ENCODE peak calls at places on chromosomes 3 and 15, in six cellular contexts. M is SJCRH30; R is suprapubic skin; G is ovary; J is effector memory CD4-positive, alpha-beta T cell; L is HepG2. D is an unnamed sample. For H3K4me1, the result is how much of the 10 kb centered on the place peaks cover.

GRCh38 chr3:190369701-190370295 is 18.2 kb upstream of the CLDN16 start:
- DNase-seq in J (no peak), M (no peak), G (no peak), R (no peak), L (no peak), D (no peak)

GRCh38 chr3:179811321-179812095 is 158.7 kb downstream of the USP13 start:
- DNase-seq in L (peak), J (no peak), R (no peak), M (peak), G (peak), D (no peak)

GRCh38 chr3:19270471-19270870 is 122.2 kb downstream of the KCNH8 start:
- DNase-seq in L (no peak), M (no peak), R (no peak), G (no peak), J (no peak), D (no peak)

GRCh38 chr15:92429378-92430066 is 35.8 kb downstream of the ST8SIA2 start:
- DNase-seq in M (peak), R (no peak), L (no peak), J (no peak), G (no peak), D (no peak)

GRCh38 chr3:155393316-155393715 is 99.8 kb upstream of the STRIT1 start:
- DNase-seq in L (no peak), R (no peak), G (no peak), J (no peak), M (no peak), D (no peak)

GRCh38 chr3:169082634-169083033 is 580.9 kb downstream of the MECOM start:
- DNase-seq in J (no peak), M (no peak), G (no peak), L (no peak), R (no peak), D (no peak)

GRCh38 chr3:38335263-38335662 is 11.3 kb upstream of the XYLB start:
- DNase-seq in M (no peak), L (no peak), J (no peak), G (no peak), R (no peak), D (no peak)

GRCh38 chr15:41337047-41337446 is 4.4 kb downstream of the NUSAP1 start:
- DNase-seq in L (no peak), M (no peak), G (no peak), J (no peak), R (no peak), D (no peak)

GRCh38 chr3:155281892-155282291 is 11.6 kb downstream of the STRIT1 start:
- DNase-seq in R (no peak), G (no peak), L (no peak), M (no peak), J (no peak), D (no peak)

GRCh38 chr3:197595470-197596185 is 39.9 kb upstream of the BDH1 start:
- DNase-seq in J (no peak), L (no peak), G (no peak), R (no peak), M (no peak), D (no peak)

GRCh38 chr3:67005974-67006373 is 7.9 kb downstream of the KBTBD8 start:
- DNase-seq in R (no peak), J (no peak), M (no peak), G (no peak), L (no peak), D (no peak)
- H3K4me3 ChIP-seq in R (no peak), J (no peak), M (no peak), G (no peak), L (no peak), D (no peak)

GRCh38 chr15:101200181-101200580 is 51.7 kb downstream of the CHSY1 start:
- DNase-seq in J (no peak), R (no peak), G (no peak), L (no peak), M (peak), D (no peak)

GRCh38 chr15:101204744-101205535 is 46.9 kb downstream of the CHSY1 start:
- DNase-seq in M (no peak), L (no peak), G (no peak), J (no peak), R (no peak), D (no peak)

GRCh38 chr15:101201411-101202174 is 50.3 kb downstream of the CHSY1 start:
- DNase-seq in M (peak), J (no peak), L (no peak), R (peak), G (peak), D (no peak)

GRCh38 chr15:101203607-101204006 is 48.2 kb downstream of the CHSY1 start:
- DNase-seq in M (no peak), J (no peak), R (no peak), G (no peak), L (peak), D (no peak)

GRCh38 chr15:101203029-101203428 is 48.8 kb downstream of the CHSY1 start:
- DNase-seq in L (no peak), G (no peak), M (no peak), J (no peak), R (no peak), D (no peak)
- H3K27ac ChIP-seq in L (no peak), G (peak), M (no peak), J (no peak), R (no peak), D (no peak)

GRCh38 chr3:111901617-111902016 is 42.6 kb downstream of the PHLDB2 start:
- DNase-seq in G (no peak), L (no peak), M (no peak), J (no peak), R (no peak), D (no peak)
- H3K4me1 ChIP-seq in G (under half), L (under half), M (under half), J (under half), R (under half), D (under half)

DNA sequence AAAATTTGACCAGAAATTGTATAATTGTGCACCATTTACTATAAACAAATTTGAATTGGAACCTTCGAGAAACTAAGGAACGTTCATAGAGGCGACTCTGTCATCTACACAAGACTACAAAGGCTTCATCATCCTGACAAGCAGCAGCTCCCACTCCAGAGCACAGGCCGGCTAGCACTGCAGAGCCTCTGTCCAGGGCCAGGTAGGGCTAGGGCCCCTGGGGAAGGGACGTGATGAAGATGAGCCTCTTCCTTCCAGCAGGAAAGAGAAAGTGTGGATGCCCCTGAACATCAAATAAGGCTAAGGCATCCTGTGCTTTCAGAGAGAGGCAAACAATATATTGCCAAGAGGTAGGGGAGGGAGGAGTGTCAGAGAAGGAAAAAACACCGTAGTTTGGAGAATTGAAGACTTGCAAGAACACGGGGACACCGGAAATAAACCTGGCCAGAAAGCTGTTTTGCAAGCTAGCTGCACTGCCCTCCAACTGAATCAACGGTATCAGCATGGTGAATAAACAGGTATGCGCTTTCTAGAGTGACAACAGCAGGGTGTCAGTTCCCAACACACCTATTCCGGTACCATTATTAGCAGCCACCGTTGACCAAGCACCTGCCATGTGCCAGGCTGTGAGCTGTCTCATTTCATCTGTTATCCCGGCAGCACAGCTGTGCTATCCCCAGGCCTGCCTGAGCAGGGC is 12.4 kb downstream of the XXYLT1 start:
- DNase-seq in L (peak), G (peak), M (peak), R (no peak), J (no peak), D (no peak)
- H3K4me3 ChIP-seq in L (peak), G (no peak), M (no peak), R (peak), J (no peak), D (no peak)

DNA sequence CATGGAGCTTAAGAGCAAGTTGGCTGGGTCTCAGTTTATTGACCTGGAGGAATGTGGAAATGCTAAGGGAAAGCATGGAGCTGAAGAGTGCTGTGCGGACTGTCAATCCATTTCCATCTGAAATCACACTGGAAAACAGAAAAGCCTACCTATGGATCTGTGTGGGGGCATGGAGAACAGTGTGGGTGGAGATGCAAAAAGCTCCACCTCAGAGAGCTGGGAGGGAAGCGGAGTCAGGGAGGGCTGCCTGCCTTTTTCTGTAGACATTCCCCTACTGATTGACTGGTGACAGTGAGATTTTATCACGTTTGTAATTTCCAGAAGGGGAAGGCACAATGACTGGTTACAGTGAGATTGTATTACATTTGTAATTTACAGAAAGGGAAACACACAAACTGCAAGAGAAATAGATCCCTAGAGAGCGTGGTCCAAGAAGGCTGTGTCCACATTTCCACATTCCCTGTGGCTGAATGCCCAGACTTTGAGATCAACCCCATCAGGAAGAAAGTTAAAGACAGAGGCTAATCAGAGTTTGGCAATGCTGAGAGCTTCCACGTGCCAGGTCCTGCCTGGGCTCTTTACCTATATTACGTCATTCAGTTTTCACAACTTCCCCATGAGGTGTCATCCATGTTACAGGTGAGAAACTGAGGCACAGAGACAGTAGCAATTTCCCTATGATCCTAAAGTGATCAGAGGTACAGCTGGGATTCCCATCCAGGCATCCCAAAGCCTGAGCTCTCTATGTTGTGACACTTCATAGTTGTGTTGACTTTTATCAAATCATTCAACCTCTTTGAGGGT is 67.7 kb upstream of the NSMCE3 start:
- DNase-seq in J (no peak), R (no peak), L (no peak), G (no peak), M (no peak), D (no peak)
- H3K27ac ChIP-seq in J (no peak), R (no peak), L (no peak), G (no peak), M (no peak), D (no peak)

D was measured in naive thymus-derived CD4-positive, alpha-beta T cell.